ENCODE peak calls at places on chromosomes 1 and 21, in nine cellular contexts. H, N, Q, U, X, G, J, R and V are unnamed samples.

GRCh38 chr1:228329887-228330286 is 76.7 kb downstream of the TRIM11 start:
- ATAC-seq in H (no peak), N (no peak), Q (no peak), U (no peak), X (no peak), G (no peak), J (no peak), R (no peak), V (no peak)

GRCh38 chr1:6505367-6506209 is 14.1 kb upstream of the PLEKHG5 start:
- ATAC-seq in H (no peak), N (no peak), Q (no peak), U (no peak), X (no peak), G (no peak), J (no peak), R (no peak), V (no peak)

GRCh38 chr1:154839691-154840090 is 30.4 kb downstream of the KCNN3 start:
- ATAC-seq in H (no peak), N (no peak), Q (no peak), U (peak; percentile 61), X (peak; percentile 77), G (peak; percentile 38), J (no peak), R (no peak), V (no peak)

GRCh38 chr1:68024635-68025338 is 25.6 kb downstream of the DIRAS3 start:
- ATAC-seq in H (no peak), N (no peak), Q (no peak), U (no peak), X (no peak), G (no peak), J (no peak), R (no peak), V (no peak)

GRCh38 chr1:100009458-100009857 is 39.7 kb downstream of the SLC35A3 start:
- ATAC-seq in H (no peak), N (no peak), Q (no peak), U (no peak), X (no peak), G (no peak), J (no peak), R (no peak), V (no peak)

GRCh38 chr1:17339521-17339920 is 31.5 kb downstream of the PADI4 start:
- ATAC-seq in H (no peak), N (no peak), Q (no peak), U (no peak), X (no peak), G (no peak), J (no peak), R (no peak), V (no peak)

GRCh38 chr1:15322648-15323350 is 75.8 kb downstream of the FHAD1 start:
- ATAC-seq in H (peak; percentile 8), N (no peak), Q (no peak), U (peak; percentile 13), X (no peak), G (peak; percentile 66), J (peak; percentile 75), R (no peak), V (peak; percentile 38)

GRCh38 chr1:230321741-230322420 is 104.3 kb downstream of the PGBD5 start:
- ATAC-seq in H (no peak), N (no peak), Q (peak; percentile 44), U (no peak), X (peak; percentile 83), G (peak; percentile 87), J (peak; percentile 77), R (no peak), V (no peak)

GRCh38 chr1:6614019-6614952 is 755 bp downstream of the PHF13 start:
- ATAC-seq in H (peak; percentile 3), N (peak; percentile 6), Q (no peak), U (peak; percentile 18), X (peak; percentile 12), G (peak; percentile 11), J (no peak), R (no peak), V (no peak)

GRCh38 chr1:180956028-180956640 is 43.4 kb downstream of the KIAA1614 start:
- ATAC-seq in H (no peak), N (no peak), Q (no peak), U (peak; percentile 8), X (peak; percentile 71), G (no peak), J (no peak), R (no peak), V (no peak)

GRCh38 chr1:211382182-211382713 is 55.6 kb downstream of the TRAF5 start:
- ATAC-seq in H (no peak), N (no peak), Q (no peak), U (no peak), X (no peak), G (no peak), J (peak; percentile 1), R (no peak), V (no peak)

GRCh38 chr1:214228976-214229375 is 52.0 kb upstream of the SMYD2 start:
- ATAC-seq in H (no peak), N (no peak), Q (no peak), U (no peak), X (peak; percentile 98), G (peak; percentile 95), J (peak; percentile 93), R (no peak), V (no peak)

GRCh38 chr1:100543640-100544039 is 5.7 kb downstream of the GPR88 start:
- ATAC-seq in H (peak; percentile 36), N (peak; percentile 67), Q (no peak), U (peak; percentile 64), X (no peak), G (no peak), J (no peak), R (peak; percentile 41), V (peak; percentile 71)

GRCh38 chr1:10866314-10867091 is 70.1 kb upstream of the CASZ1 start:
- ATAC-seq in H (peak; percentile 7), N (no peak), Q (no peak), U (peak; percentile 67), X (peak; percentile 2), G (peak; percentile 34), J (no peak), R (peak; percentile 47), V (peak; percentile 47)

GRCh38 chr1:14267991-14268390 is 330.5 kb upstream of the KAZN start:
- ATAC-seq in H (peak; percentile 89), N (no peak), Q (no peak), U (no peak), X (no peak), G (no peak), J (no peak), R (no peak), V (no peak)

GRCh38 chr1:90721210-90722194 is 4.4 kb upstream of the BARHL2 start:
- ATAC-seq in H (peak; percentile 74), N (no peak), Q (no peak), U (no peak), X (no peak), G (no peak), J (no peak), R (peak; percentile 47), V (peak; percentile 34)

GRCh38 chr1:215056584-215056983 is 26.0 kb upstream of the KCNK2 start:
- ATAC-seq in H (no peak), N (no peak), Q (no peak), U (no peak), X (no peak), G (no peak), J (no peak), R (no peak), V (no peak)

GRCh38 chr1:193988885-193989284 is 802.5 kb upstream of the B3GALT2 start:
- ATAC-seq in H (no peak), N (no peak), Q (no peak), U (no peak), X (no peak), G (no peak), J (no peak), R (no peak), V (no peak)

GRCh38 chr21:35933466-35933865 is 126.9 kb downstream of the SETD4 start:
- ATAC-seq in H (peak; percentile 77), N (no peak), Q (peak; percentile 93), U (peak; percentile 75), X (peak; percentile 33), G (peak; percentile 76), J (peak; percentile 73), R (no peak), V (no peak)

GRCh38 chr21:46171996-46172862 is 12.0 kb downstream of the SPATC1L start:
- ATAC-seq in H (no peak), N (no peak), Q (peak; percentile 52), U (no peak), X (no peak), G (no peak), J (no peak), R (no peak), V (no peak)

GRCh38 chr1:86748622-86749373 is 44.4 kb downstream of the SH3GLB1 start:
- ATAC-seq in H (no peak), N (peak; percentile 74), Q (no peak), U (no peak), X (peak; percentile 52), G (no peak), J (peak; percentile 38), R (no peak), V (no peak)

GRCh38 chr1:207952617-207953542 is 42.0 kb upstream of the CD34 start:
- ATAC-seq in H (no peak), N (no peak), Q (no peak), U (no peak), X (no peak), G (no peak), J (no peak), R (no peak), V (no peak)

GRCh38 chr1:182556279-182556678 is 32.8 kb downstream of the RNASEL start:
- ATAC-seq in H (no peak), N (no peak), Q (no peak), U (no peak), X (peak; percentile 57), G (no peak), J (no peak), R (no peak), V (peak; percentile 59)

GRCh38 chr1:89953072-89953626 is 41.8 kb upstream of the ZNF326 start:
- ATAC-seq in H (peak; percentile 93), N (peak; percentile 83), Q (no peak), U (peak; percentile 90), X (peak; percentile 64), G (peak; percentile 53), J (peak; percentile 61), R (peak; percentile 46), V (peak; percentile 88)

GRCh38 chr1:42179275-42179674 is 14.7 kb upstream of the GUCA2A start:
- ATAC-seq in H (no peak), N (no peak), Q (peak; percentile 34), U (no peak), X (no peak), G (no peak), J (no peak), R (no peak), V (no peak)

GRCh38 chr1:241475688-241476087 is 43.9 kb downstream of the FH start:
- ATAC-seq in H (no peak), N (peak; percentile 36), Q (no peak), U (no peak), X (no peak), G (no peak), J (no peak), R (no peak), V (peak; percentile 52)

GRCh38 chr1:233433436-233434213 is 106.1 kb downstream of the MAP3K21 start:
- ATAC-seq in H (no peak), N (no peak), Q (no peak), U (no peak), X (no peak), G (no peak), J (no peak), R (no peak), V (no peak)

GRCh38 chr21:35375115-35375514 is 326.0 kb upstream of the RUNX1 start:
- ATAC-seq in H (no peak), N (no peak), Q (no peak), U (no peak), X (no peak), G (no peak), J (no peak), R (no peak), V (no peak)

GRCh38 chr1:6012529-6013318 is 20.5 kb upstream of the NPHP4 start:
- ATAC-seq in H (no peak), N (peak; percentile 26), Q (no peak), U (no peak), X (no peak), G (peak; percentile 38), J (peak; percentile 27), R (no peak), V (no peak)

GRCh38 chr1:46423574-46424240 is 29.6 kb downstream of the FAAH start:
- ATAC-seq in H (no peak), N (no peak), Q (no peak), U (no peak), X (no peak), G (no peak), J (no peak), R (no peak), V (peak; percentile 60)

GRCh38 chr1:236997361-236997760 is 6.9 kb downstream of the MT1HL1 start:
- ATAC-seq in H (no peak), N (no peak), Q (no peak), U (no peak), X (no peak), G (peak; percentile 85), J (peak; percentile 89), R (no peak), V (no peak)